ENCODE peak calls at places on chromosomes 13 and 19, in nine cellular contexts. M is A549, U is Peyer's patch, K is neuronal stem cell, D is prostate gland, V is psoas muscle, A is suprapubic skin, P is ascending aorta, S is ovary. R is an unnamed sample. For H3K4me1, the result is how much of the 10 kb centered on the place peaks cover.

GRCh38 chr13:110404321-110404720 is 97.2 kb downstream of the COL4A2 start:
- DNase-seq in M (no peak), U (no peak), K (no peak), D (no peak), V (no peak), A (no peak), P (no peak), S (no peak), R (no peak)

GRCh38 chr19:12932392-12933286 is 872 bp downstream of the FARSA start:
- DNase-seq in M (no peak), U (no peak), K (no peak), D (no peak), V (no peak), A (no peak), P (no peak), S (no peak), R (no peak)

GRCh38 chr19:21482863-21483276 is 22.5 kb upstream of the ZNF429 start:
- DNase-seq in M (no peak), U (peak), K (no peak), D (no peak), V (peak), A (no peak), P (peak), S (peak), R (peak)

GRCh38 chr13:39144941-39145533 is 106.8 kb downstream of the NHLRC3 start:
- DNase-seq in M (peak), U (peak), K (peak), D (peak), V (peak), A (peak), P (no peak), S (peak), R (peak)

GRCh38 chr13:49649244-49649962 is 21.1 kb downstream of the ARL11 start:
- DNase-seq in M (peak), U (no peak), K (no peak), D (no peak), V (no peak), A (no peak), P (no peak), S (no peak), R (no peak)

GRCh38 chr19:41321600-41322270 is 11.8 kb downstream of the CCDC97 start:
- DNase-seq in M (peak), U (peak), K (peak), D (no peak), V (peak), A (no peak), P (no peak), S (peak), R (no peak)

GRCh38 chr13:41547253-41548000 is 90.1 kb downstream of the RGCC start:
- DNase-seq in M (no peak), U (no peak), K (no peak), D (no peak), V (peak), A (no peak), P (no peak), S (peak), R (no peak)

GRCh38 chr19:30391052-30391451 is 18.9 kb downstream of the ZNF536 start:
- DNase-seq in M (no peak), U (no peak), K (no peak), D (no peak), V (no peak), A (no peak), P (no peak), S (no peak), R (no peak)

GRCh38 chr13:62747629-62748028 is 1332.0 kb upstream of the PCDH20 start:
- DNase-seq in M (no peak), U (no peak), K (no peak), D (no peak), V (no peak), A (no peak), P (no peak), S (no peak), R (no peak)

GRCh38 chr19:55117063-55117635 is 288 bp downstream of the PPP1R12C start:
- DNase-seq in M (no peak), U (no peak), K (no peak), D (no peak), V (peak), A (no peak), P (no peak), S (peak), R (peak)

GRCh38 chr13:112481458-112481857 is 105.3 kb downstream of the SPACA7 start:
- DNase-seq in M (no peak), U (no peak), K (no peak), D (no peak), V (no peak), A (no peak), P (no peak), S (no peak), R (no peak)

GRCh38 chr13:49627831-49628652 is at the start of gene ARL11:
- DNase-seq in M (no peak), U (peak), K (no peak), D (no peak), V (peak), A (no peak), P (no peak), S (no peak), R (peak)

GRCh38 chr13:63184693-63185092 is 1769.0 kb upstream of the PCDH20 start:
- DNase-seq in M (peak), U (no peak), K (peak), D (no peak), V (no peak), A (no peak), P (no peak), S (no peak), R (no peak)

GRCh38 chr13:86464193-86464592 is 665.0 kb upstream of the SLITRK6 start:
- DNase-seq in M (no peak), U (no peak), K (no peak), D (no peak), V (no peak), A (no peak), P (no peak), S (no peak), R (no peak)

GRCh38 chr19:17803264-17803896 is 8.4 kb downstream of the B3GNT3 start:
- DNase-seq in M (no peak), U (peak), K (no peak), D (no peak), V (no peak), A (no peak), P (no peak), S (no peak), R (no peak)

GRCh38 chr19:46958542-46958941 is 61.1 kb upstream of the NPAS1 start:
- DNase-seq in M (no peak), U (no peak), K (no peak), D (no peak), V (no peak), A (no peak), P (no peak), S (no peak), R (no peak)

GRCh38 chr19:51621178-51621577 is 9.0 kb downstream of the SIGLEC5 start:
- DNase-seq in M (no peak), U (peak), K (no peak), D (no peak), V (no peak), A (no peak), P (no peak), S (no peak), R (no peak)

GRCh38 chr13:45500492-45501174 is 35.9 kb downstream of the COG3 start:
- DNase-seq in M (no peak), U (no peak), K (no peak), D (no peak), V (no peak), A (no peak), P (no peak), S (no peak), R (no peak)

GRCh38 chr13:114154476-114154875 is 22.1 kb upstream of the RASA3 start:
- DNase-seq in M (no peak), U (no peak), K (no peak), D (no peak), V (no peak), A (no peak), P (no peak), S (no peak), R (peak)

DNA sequence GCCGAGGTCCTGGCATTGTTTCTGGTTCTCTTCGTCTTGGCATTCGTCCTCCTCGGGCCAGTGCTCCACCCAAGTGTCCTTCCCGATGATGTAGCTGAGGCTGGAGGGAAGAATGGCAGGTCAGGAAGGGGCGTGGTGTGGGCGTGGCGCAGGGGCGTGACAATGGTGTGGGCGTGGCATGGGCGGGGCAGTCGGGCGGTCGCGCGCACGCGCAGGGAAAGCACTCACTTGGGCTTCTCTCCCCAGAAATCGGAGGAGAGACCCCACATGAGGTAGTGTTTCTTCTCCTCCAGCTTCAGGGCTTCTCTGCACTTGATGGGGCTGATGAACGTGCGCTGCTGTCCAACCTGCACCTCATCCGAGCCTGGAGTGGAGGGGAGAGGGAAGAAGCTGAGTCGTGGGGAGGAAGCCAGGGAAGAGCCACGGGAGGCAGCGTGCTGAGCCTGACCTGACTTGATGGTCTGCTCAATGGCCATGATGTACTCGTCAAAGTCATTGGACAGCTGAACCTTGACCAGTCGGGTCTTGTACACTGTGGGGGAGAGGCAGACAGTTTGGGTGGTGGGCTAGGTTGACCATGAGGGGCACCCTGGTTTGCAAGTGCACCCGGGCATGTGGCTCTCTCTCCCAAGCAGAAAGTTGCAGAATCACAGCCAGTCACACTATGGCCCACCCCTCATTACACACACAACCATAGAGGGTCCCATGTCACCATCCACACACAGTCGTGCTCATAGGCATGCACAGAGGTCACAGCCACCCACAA is 8.1 kb upstream of the TNFSF14 start:
- DNase-seq in M (no peak), U (no peak), K (peak), D (no peak), V (no peak), A (no peak), P (no peak), S (no peak), R (no peak)
- H3K4me3 ChIP-seq in M (no peak), U (no peak), K (no peak), D (no peak), V (no peak), A (no peak), P (no peak), S (no peak), R (no peak)

GRCh38 chr19:10260141-10260584 is 8.1 kb downstream of the MRPL4 start:
- DNase-seq in M (no peak), U (no peak), K (no peak), D (no peak), V (no peak), A (no peak), P (no peak), S (no peak), R (no peak)
- H3K4me1 ChIP-seq in M (under half), U (under half), K (under half), D (under half), V (under half), A (under half), P (under half), S (under half), R (under half)

GRCh38 chr13:44191103-44191502 is 182.5 kb upstream of the SERP2 start:
- DNase-seq in M (no peak), U (no peak), K (no peak), D (no peak), V (no peak), A (no peak), P (no peak), S (no peak), R (no peak)
- H3K4me3 ChIP-seq in M (no peak), U (no peak), K (no peak), D (no peak), V (peak), A (no peak), P (peak), S (no peak), R (no peak)

DNA sequence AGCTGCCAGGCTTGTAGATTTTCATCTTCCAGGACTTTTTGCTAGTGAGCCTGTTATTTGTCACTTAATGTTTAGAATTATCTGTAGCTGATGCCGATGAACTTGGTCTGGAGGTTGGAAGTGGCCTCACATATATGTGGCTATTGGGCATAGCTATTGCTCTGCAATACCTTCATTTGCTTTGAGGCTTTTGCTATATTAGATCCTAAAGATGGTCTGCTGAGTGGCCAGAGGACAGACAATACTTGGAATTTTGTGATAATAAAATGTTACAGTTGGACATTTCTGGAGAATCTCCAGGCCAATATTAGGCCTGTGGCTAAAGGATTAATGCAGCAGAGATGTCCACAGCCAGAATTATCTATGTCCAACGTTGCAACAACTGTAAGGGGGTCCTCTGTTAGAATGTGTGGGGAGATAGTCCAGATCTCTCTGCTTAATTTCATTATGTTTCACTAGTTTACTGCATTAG is 222.3 kb downstream of the GPC5 start:
- DNase-seq in M (no peak), U (no peak), K (no peak), D (no peak), V (no peak), A (no peak), P (no peak), S (no peak), R (no peak)
- H3K4me1 ChIP-seq in M (under half), U (under half), K (under half), D (under half), V (under half), A (under half), P (under half), S (under half), R (under half)

GRCh38 chr19:2791440-2791839 is 6.1 kb downstream of the THOP1 start:
- DNase-seq in M (no peak), U (no peak), K (no peak), D (no peak), V (no peak), A (no peak), P (no peak), S (no peak), R (no peak)
- H3K4me3 ChIP-seq in M (no peak), U (no peak), K (no peak), D (no peak), V (no peak), A (no peak), P (no peak), S (no peak), R (no peak)

R was measured in mucosa of descending colon.